ENCODE peak calls at places on chromosomes 5 and 9, in four cellular contexts. K, D, Z and I are unnamed samples.

GRCh38 chr9:83330207-83331196 is 207.7 kb downstream of the FRMD3 start:
- DNase-seq in K (no peak), D (no peak), Z (no peak), I (no peak)

GRCh38 chr5:172216345-172216744 is 22.4 kb downstream of the EFCAB9 start:
- DNase-seq in K (no peak), D (no peak), Z (no peak), I (no peak)

GRCh38 chr5:168086104-168086610 is 205.3 kb upstream of the WWC1 start:
- DNase-seq in K (no peak), D (no peak), Z (peak), I (no peak)

GRCh38 chr9:13228431-13228830 is 51.1 kb downstream of the MPDZ start:
- DNase-seq in K (no peak), D (no peak), Z (no peak), I (no peak)

GRCh38 chr9:82911997-82912396 is 150.9 kb downstream of the RASEF start:
- DNase-seq in K (no peak), D (no peak), Z (no peak), I (no peak)

GRCh38 chr5:33854733-33855151 is 37.0 kb downstream of the ADAMTS12 start:
- DNase-seq in K (no peak), D (peak), Z (no peak), I (no peak)

GRCh38 chr5:67375606-67376005 is 179.0 kb upstream of the CD180 start:
- DNase-seq in K (no peak), D (no peak), Z (no peak), I (no peak)

GRCh38 chr9:70108181-70108580 is 64.5 kb downstream of the MAMDC2 start:
- DNase-seq in K (no peak), D (no peak), Z (no peak), I (no peak)

GRCh38 chr5:36414869-36415282 is 113.2 kb upstream of the RANBP3L start:
- DNase-seq in K (no peak), D (no peak), Z (no peak), I (no peak)

GRCh38 chr9:38233796-38234355 is 158.6 kb upstream of the ALDH1B1 start:
- DNase-seq in K (no peak), D (no peak), Z (no peak), I (peak)

GRCh38 chr9:20646656-20647055 is 24.4 kb upstream of the MLLT3 start:
- DNase-seq in K (no peak), D (no peak), Z (no peak), I (no peak)

GRCh38 chr5:99037668-99038067 is 108.9 kb upstream of the CHD1 start:
- DNase-seq in K (no peak), D (no peak), Z (peak), I (no peak)

GRCh38 chr5:71790433-71790832 is 71.4 kb downstream of the CARTPT start:
- DNase-seq in K (no peak), D (no peak), Z (no peak), I (no peak)

GRCh38 chr5:119031047-119031886 is 39.6 kb upstream of the DMXL1 start:
- DNase-seq in K (no peak), D (no peak), Z (no peak), I (no peak)

GRCh38 chr5:109529520-109529919 is 119.7 kb upstream of the PJA2 start:
- DNase-seq in K (peak), D (peak), Z (no peak), I (no peak)

GRCh38 chr5:140261403-140262171 is 41.3 kb downstream of the PFDN1 start:
- DNase-seq in K (peak), D (peak), Z (peak), I (no peak)

GRCh38 chr5:61811052-61811451 is 479.0 kb downstream of the ZSWIM6 start:
- DNase-seq in K (no peak), D (no peak), Z (no peak), I (no peak)

GRCh38 chr5:179167871-179168451 is 107.8 kb downstream of the ZNF354C start:
- DNase-seq in K (peak), D (peak), Z (no peak), I (no peak)

GRCh38 chr9:129237195-129237611 is 59.1 kb upstream of the IER5L start:
- DNase-seq in K (no peak), D (peak), Z (no peak), I (no peak)

GRCh38 chr9:22211588-22212360 is 202.7 kb upstream of the CDKN2B start:
- DNase-seq in K (no peak), D (no peak), Z (no peak), I (no peak)

GRCh38 chr5:5738797-5739489 is 316.5 kb downstream of the ICE1 start:
- DNase-seq in K (no peak), D (no peak), Z (no peak), I (no peak)

GRCh38 chr9:130835441-130836298 is 616 bp downstream of the ABL1 start:
- DNase-seq in K (peak), D (peak), Z (peak), I (no peak)

GRCh38 chr5:54867310-54867944 is 118.0 kb downstream of the ESM1 start:
- DNase-seq in K (no peak), D (no peak), Z (no peak), I (no peak)

GRCh38 chr5:77638763-77639451 is 394 bp upstream of the OTP start:
- DNase-seq in K (no peak), D (no peak), Z (no peak), I (no peak)

DNA sequence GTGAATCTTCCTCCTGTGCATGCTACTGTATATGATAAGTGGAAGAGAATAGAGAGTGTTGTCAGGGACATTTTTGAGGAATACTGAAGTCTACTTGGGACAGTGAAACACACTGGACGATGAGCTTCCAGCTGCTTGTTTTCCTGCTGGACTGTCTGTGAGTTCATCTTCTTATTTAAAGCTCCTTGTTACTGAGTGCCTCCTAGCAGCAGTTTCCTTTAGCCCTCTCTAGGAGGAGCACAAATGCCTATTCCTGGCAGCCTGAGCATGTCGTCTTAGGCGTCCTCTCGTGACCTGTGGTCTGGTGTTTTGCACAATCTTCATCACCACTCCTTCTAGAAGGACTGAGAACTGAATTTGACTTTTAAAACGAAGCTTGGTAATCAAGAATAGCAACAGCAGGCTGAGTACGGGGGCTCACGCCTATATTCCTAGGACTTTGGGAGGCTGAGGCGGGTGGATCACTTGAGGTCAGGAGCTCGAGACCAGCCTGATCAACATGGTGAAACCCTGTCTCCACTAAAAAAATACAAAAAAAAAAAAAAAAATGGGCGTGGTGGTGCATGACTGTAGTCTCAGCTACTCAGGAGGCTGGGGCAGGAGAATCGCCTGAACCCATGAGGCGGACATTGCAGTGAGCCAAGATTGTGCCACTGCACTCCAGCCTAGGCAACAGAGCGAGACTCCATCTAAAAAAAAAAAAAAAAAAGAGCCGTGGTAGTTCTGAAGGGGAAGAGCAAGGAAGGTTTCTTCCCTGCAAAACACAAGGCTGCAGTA is 44.0 kb downstream of the ANKRD33B start:
- DNase-seq in K (no peak), D (no peak), Z (peak), I (peak)
- H3K4me3 ChIP-seq in K (no peak), D (no peak), Z (no peak), I (no peak)

GRCh38 chr5:132822650-132823480 is 7.6 kb downstream of the SHROOM1 start:
- DNase-seq in K (peak), D (peak), Z (no peak), I (no peak)

GRCh38 chr5:132821791-132822190 is 8.7 kb downstream of the SHROOM1 start:
- DNase-seq in K (no peak), D (no peak), Z (no peak), I (no peak)

GRCh38 chr5:132824426-132824825 is 6.0 kb downstream of the SHROOM1 start:
- DNase-seq in K (no peak), D (no peak), Z (no peak), I (no peak)

GRCh38 chr5:132825165-132825823 is 5.2 kb downstream of the SHROOM1 start:
- DNase-seq in K (no peak), D (peak), Z (no peak), I (no peak)

GRCh38 chr5:132823481-132824050 is 6.9 kb downstream of the SHROOM1 start:
- DNase-seq in K (no peak), D (no peak), Z (no peak), I (no peak)
- TF ChIP-seq POLR2A in K (no peak), D (no peak), Z (no peak), I (no peak)

DNA sequence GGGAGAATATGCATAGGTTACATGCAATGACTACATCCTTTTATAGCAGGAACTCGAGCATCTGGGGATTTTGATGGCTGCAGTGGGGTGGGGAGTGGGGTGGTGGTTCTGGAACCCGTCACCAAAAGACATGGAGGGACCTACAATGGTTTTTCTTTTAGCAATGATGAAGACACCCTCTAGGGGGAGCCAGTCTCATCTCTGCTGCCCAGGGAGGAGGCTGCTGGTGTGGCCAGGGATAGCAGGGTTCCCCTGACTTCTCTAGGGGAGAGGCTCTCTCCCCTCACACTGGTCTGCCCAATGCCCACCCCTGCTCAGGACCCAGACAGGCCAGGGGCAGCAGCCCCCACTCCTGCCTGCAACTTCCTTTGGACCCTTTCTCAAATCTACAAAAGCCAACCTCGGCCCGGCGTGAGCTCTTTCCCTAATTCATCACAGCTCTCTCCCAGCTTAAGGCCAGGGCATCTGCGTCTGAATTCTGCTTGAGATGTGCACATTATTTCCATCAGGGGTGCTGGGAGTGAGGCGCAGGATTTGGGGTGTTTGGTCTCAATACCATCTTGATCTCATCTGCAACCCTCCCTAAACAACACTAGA is 73.5 kb upstream of the RETREG1 start:
- DNase-seq in K (peak), D (no peak), Z (no peak), I (no peak)
- TF ChIP-seq CTCF in K (no peak), D (no peak), Z (peak), I (no peak)

DNA sequence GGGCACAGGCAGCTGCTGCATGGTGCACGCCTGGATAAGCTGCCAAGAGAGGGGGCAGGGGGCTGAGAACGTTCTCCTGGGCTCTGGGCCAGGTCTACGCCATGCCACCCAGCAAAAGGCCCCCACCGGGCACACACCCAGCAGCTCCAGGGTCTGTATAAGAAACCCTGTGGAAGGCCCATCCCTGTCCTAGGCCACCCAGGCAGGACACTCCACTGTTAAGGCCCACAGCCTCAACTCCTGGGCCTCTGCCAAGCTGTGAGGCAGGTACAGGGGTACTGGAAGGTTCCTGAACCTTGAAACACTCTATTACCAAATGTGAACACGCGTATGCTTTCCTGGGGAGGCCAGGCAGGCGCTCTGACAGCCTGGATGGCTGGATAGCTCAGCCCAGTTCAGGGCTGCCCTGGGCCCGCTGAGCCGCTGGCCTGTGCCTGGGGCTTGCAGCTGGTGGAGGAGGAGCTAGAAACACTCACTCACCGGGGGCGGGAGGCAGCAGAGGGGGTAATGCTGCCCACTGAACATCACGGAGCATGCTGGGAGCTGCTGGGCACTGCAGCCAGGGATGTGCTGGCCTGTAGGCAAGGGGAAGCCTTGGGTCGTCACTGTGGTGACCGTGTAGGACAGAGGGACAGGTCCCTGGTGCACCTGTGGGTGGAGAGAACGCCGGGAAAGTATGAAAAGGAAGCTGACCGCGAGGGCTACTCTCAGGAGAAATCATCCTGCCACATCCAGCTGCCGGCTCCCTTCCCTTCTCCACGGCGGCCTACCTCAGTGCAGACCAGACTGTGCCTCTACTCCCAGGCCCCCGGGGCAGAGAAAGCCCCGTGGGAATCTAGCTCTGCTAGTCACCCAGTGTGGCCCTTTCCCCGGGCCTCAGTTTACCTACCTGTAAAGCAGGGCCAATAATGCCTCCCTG is 6.0 kb downstream of the RNF44 start:
- DNase-seq in K (no peak), D (peak), Z (no peak), I (no peak)
- H3K4me3 ChIP-seq in K (no peak), D (no peak), Z (no peak), I (no peak)